ENCODE peak calls at places on chromosome 13, in nine cellular contexts. S is stimulated activated CD4-positive, alpha-beta T cell treated with anti-CD3 and anti-CD28 coated beads, Interleukin-12 subunit alpha, Interleukin-12 subunit beta, amount 100 ng/mL, for 24 hours; V is EL; O is DMS 273 treated with DMSO at 0.1 percent for 48 hours; K is stimulated activated CD8-positive, alpha-beta memory T cell treated with anti-CD3 and anti-CD28 coated beads, Interleukin-7, amount 100 ng/mL, for 4 hours; M is activated T-helper 1 cell treated with anti-CD3 and anti-CD28 coated beads, Interleukin-12 subunit alpha, Interleukin-12 subunit beta, Interleukin-2, Interleukin-4 antibody, amounts not matched to agents 30 ng/mL and 10 ng/mL and 1 ng/mL, durations not matched to agents 14 hours and 24 hours and 36 hours; F is mesenchymal stem cell; I is renal cortical epithelial cell; P is thoracic aorta. Q is an unnamed sample.

GRCh38 chr13:48930933-48931332 is 44.8 kb upstream of the FNDC3A start:
- DNase-seq in S (no peak), V (no peak), O (no peak), K (no peak), M (no peak), F (no peak), I (no peak), P (no peak), Q (peak)

GRCh38 chr13:112658807-112659206 is 31.0 kb upstream of the ATP11A start:
- DNase-seq in S (no peak), V (peak), O (no peak), K (no peak), M (no peak), F (peak), I (peak), P (no peak), Q (peak)

GRCh38 chr13:113117335-113117872 is 5.2 kb upstream of the F10 start:
- DNase-seq in S (no peak), V (peak), O (no peak), K (no peak), M (no peak), F (no peak), I (peak), P (no peak), Q (no peak)

GRCh38 chr13:112885782-112886268 is 83.2 kb upstream of the MCF2L start:
- DNase-seq in S (no peak), V (peak), O (peak), K (no peak), M (no peak), F (peak), I (peak), P (no peak), Q (peak)

GRCh38 chr13:30366083-30366482 is 56.2 kb upstream of the UBE2L5 start:
- DNase-seq in S (no peak), V (no peak), O (no peak), K (no peak), M (no peak), F (no peak), I (no peak), P (no peak), Q (no peak)

GRCh38 chr13:99356216-99357089 is 49.3 kb upstream of the GPR183 start:
- DNase-seq in S (no peak), V (peak), O (no peak), K (no peak), M (peak), F (peak), I (peak), P (no peak), Q (peak)

GRCh38 chr13:23570099-23570926 is at the start of gene TNFRSF19:
- DNase-seq in S (no peak), V (peak), O (peak), K (no peak), M (no peak), F (peak), I (peak), P (no peak), Q (peak)

GRCh38 chr13:30739646-30740642 is 4.6 kb downstream of the ALOX5AP start:
- DNase-seq in S (peak), V (peak), O (no peak), K (peak), M (peak), F (peak), I (peak), P (no peak), Q (peak)

GRCh38 chr13:108213946-108214345 is 1.4 kb downstream of the LIG4 start:
- DNase-seq in S (no peak), V (peak), O (no peak), K (no peak), M (no peak), F (peak), I (peak), P (no peak), Q (no peak)

GRCh38 chr13:102460806-102461205 is 59.0 kb upstream of the FGF14 start:
- DNase-seq in S (no peak), V (no peak), O (no peak), K (no peak), M (no peak), F (no peak), I (no peak), P (no peak), Q (no peak)

GRCh38 chr13:97119899-97120745 is 102.0 kb upstream of the MBNL2 start:
- DNase-seq in S (no peak), V (peak), O (no peak), K (no peak), M (no peak), F (peak), I (peak), P (no peak), Q (no peak)

GRCh38 chr13:35690546-35690945 is 214.1 kb upstream of the MAB21L1 start:
- DNase-seq in S (no peak), V (peak), O (no peak), K (no peak), M (no peak), F (no peak), I (no peak), P (no peak), Q (no peak)

GRCh38 chr13:102141625-102142472 is 260.0 kb downstream of the FGF14 start:
- DNase-seq in S (no peak), V (peak), O (no peak), K (no peak), M (no peak), F (peak), I (peak), P (no peak), Q (peak)

GRCh38 chr13:72983085-72983768 is 75.6 kb upstream of the KLF5 start:
- DNase-seq in S (no peak), V (peak), O (no peak), K (no peak), M (no peak), F (peak), I (peak), P (no peak), Q (peak)

GRCh38 chr13:80979035-80979641 is 638.2 kb upstream of the SPRY2 start:
- DNase-seq in S (peak), V (peak), O (no peak), K (no peak), M (no peak), F (peak), I (peak), P (no peak), Q (peak)

GRCh38 chr13:57629391-57629804 is 2.1 kb upstream of the PCDH17 start:
- DNase-seq in S (no peak), V (no peak), O (no peak), K (no peak), M (no peak), F (no peak), I (no peak), P (no peak), Q (no peak)

GRCh38 chr13:95083758-95084157 is 217.5 kb downstream of the ABCC4 start:
- DNase-seq in S (no peak), V (peak), O (no peak), K (no peak), M (no peak), F (peak), I (peak), P (no peak), Q (peak)

GRCh38 chr13:81872581-81872980 is 1531.7 kb upstream of the SPRY2 start:
- DNase-seq in S (no peak), V (peak), O (no peak), K (no peak), M (no peak), F (peak), I (peak), P (no peak), Q (no peak)

GRCh38 chr13:91805605-91806004 is 407.2 kb downstream of the GPC5 start:
- DNase-seq in S (no peak), V (no peak), O (no peak), K (no peak), M (no peak), F (peak), I (peak), P (no peak), Q (no peak)

GRCh38 chr13:66689628-66690027 is 540.5 kb downstream of the PCDH9 start:
- DNase-seq in S (no peak), V (peak), O (no peak), K (no peak), M (no peak), F (peak), I (peak), P (no peak), Q (peak)

GRCh38 chr13:39913928-39914327 is 258.5 kb downstream of the COG6 start:
- DNase-seq in S (no peak), V (no peak), O (no peak), K (no peak), M (no peak), F (peak), I (peak), P (no peak), Q (peak)